ENCODE peak calls at places on chromosomes 3 and 15, in five cellular contexts. One of them, this sample, is unnamed.

GRCh38 chr3:98914210-98915080 is 12.9 kb upstream of the DCBLD2 start:
- DNase-seq in lung: no peak
- DNase-seq in brain microvascular endothelial cell: no peak
- DNase-seq in GM10248: no peak
- DNase-seq in iris pigment epithelial cell: peak
- DNase-seq in this sample: no peak

GRCh38 chr3:143315766-143316165 is 196.2 kb downstream of the CHST2 start:
- DNase-seq in lung: no peak
- DNase-seq in GM10248: no peak
- DNase-seq in iris pigment epithelial cell: no peak
- DNase-seq in brain microvascular endothelial cell: no peak
- DNase-seq in this sample: no peak

GRCh38 chr15:93997071-93997658 is 234.2 kb upstream of the MCTP2 start:
- DNase-seq in lung: no peak
- DNase-seq in GM10248: no peak
- DNase-seq in iris pigment epithelial cell: peak
- DNase-seq in brain microvascular endothelial cell: peak
- DNase-seq in this sample: no peak

GRCh38 chr3:188439080-188439479 is 285.1 kb downstream of the LPP start:
- DNase-seq in brain microvascular endothelial cell: no peak
- DNase-seq in lung: no peak
- DNase-seq in iris pigment epithelial cell: no peak
- DNase-seq in GM10248: peak
- DNase-seq in this sample: no peak

GRCh38 chr3:177050466-177051237 is 146.6 kb downstream of the TBL1XR1 start:
- DNase-seq in lung: no peak
- DNase-seq in brain microvascular endothelial cell: peak
- DNase-seq in iris pigment epithelial cell: peak
- DNase-seq in GM10248: no peak
- DNase-seq in this sample: no peak

GRCh38 chr3:138114988-138115971 is at the start of gene DZIP1L:
- DNase-seq in GM10248: peak
- DNase-seq in iris pigment epithelial cell: peak
- DNase-seq in lung: peak
- DNase-seq in brain microvascular endothelial cell: peak
- DNase-seq in this sample: peak

GRCh38 chr3:10396083-10396482 is 75.2 kb upstream of the SEC13 start:
- DNase-seq in brain microvascular endothelial cell: no peak
- DNase-seq in GM10248: no peak
- DNase-seq in iris pigment epithelial cell: no peak
- DNase-seq in lung: no peak
- DNase-seq in this sample: no peak

GRCh38 chr3:172357850-172358754 is 90.2 kb downstream of the GHSR start:
- DNase-seq in lung: no peak
- DNase-seq in brain microvascular endothelial cell: no peak
- DNase-seq in iris pigment epithelial cell: peak
- DNase-seq in GM10248: no peak
- DNase-seq in this sample: no peak

GRCh38 chr15:73927476-73928240 is 1.4 kb downstream of the LOXL1 start:
- DNase-seq in iris pigment epithelial cell: peak
- DNase-seq in GM10248: peak
- DNase-seq in brain microvascular endothelial cell: peak
- DNase-seq in lung: peak
- DNase-seq in this sample: peak

GRCh38 chr3:39812537-39812936 is 3.1 kb downstream of the MYRIP start:
- DNase-seq in iris pigment epithelial cell: no peak
- DNase-seq in lung: no peak
- DNase-seq in brain microvascular endothelial cell: no peak
- DNase-seq in GM10248: no peak
- DNase-seq in this sample: peak

GRCh38 chr3:73418636-73419035 is 206.1 kb downstream of the PDZRN3 start:
- DNase-seq in lung: no peak
- DNase-seq in GM10248: no peak
- DNase-seq in iris pigment epithelial cell: no peak
- DNase-seq in brain microvascular endothelial cell: no peak
- DNase-seq in this sample: no peak

GRCh38 chr3:196499807-196500524 is 3.6 kb downstream of the RNF168 start:
- DNase-seq in lung: no peak
- DNase-seq in GM10248: no peak
- DNase-seq in brain microvascular endothelial cell: no peak
- DNase-seq in iris pigment epithelial cell: no peak
- DNase-seq in this sample: no peak

GRCh38 chr3:125433611-125434041 is 58.5 kb upstream of the ZNF148 start:
- DNase-seq in iris pigment epithelial cell: no peak
- DNase-seq in GM10248: no peak
- DNase-seq in brain microvascular endothelial cell: no peak
- DNase-seq in lung: no peak
- DNase-seq in this sample: no peak

GRCh38 chr3:128455786-128456748 is 10.6 kb downstream of the DNAJB8 start:
- DNase-seq in iris pigment epithelial cell: no peak
- DNase-seq in GM10248: no peak
- DNase-seq in lung: no peak
- DNase-seq in brain microvascular endothelial cell: no peak
- DNase-seq in this sample: no peak

GRCh38 chr15:52139599-52140462 is 27.3 kb upstream of the BCL2L10 start:
- DNase-seq in lung: peak
- DNase-seq in GM10248: peak
- DNase-seq in iris pigment epithelial cell: peak
- DNase-seq in brain microvascular endothelial cell: peak
- DNase-seq in this sample: peak

GRCh38 chr3:65114041-65114440 is 426.2 kb upstream of the ADAMTS9 start:
- DNase-seq in brain microvascular endothelial cell: no peak
- DNase-seq in GM10248: no peak
- DNase-seq in iris pigment epithelial cell: no peak
- DNase-seq in lung: no peak
- DNase-seq in this sample: no peak

GRCh38 chr3:14424711-14425573 is 22.5 kb downstream of the SLC6A6 start:
- DNase-seq in brain microvascular endothelial cell: no peak
- DNase-seq in GM10248: no peak
- DNase-seq in lung: peak
- DNase-seq in iris pigment epithelial cell: peak
- DNase-seq in this sample: no peak

GRCh38 chr15:101233651-101234281 is 18.1 kb downstream of the CHSY1 start:
- DNase-seq in iris pigment epithelial cell: no peak
- DNase-seq in GM10248: no peak
- DNase-seq in brain microvascular endothelial cell: no peak
- DNase-seq in lung: no peak
- DNase-seq in this sample: no peak

GRCh38 chr3:118146658-118147375 is 887.8 kb downstream of the IGSF11 start:
- DNase-seq in GM10248: no peak
- DNase-seq in iris pigment epithelial cell: no peak
- DNase-seq in lung: no peak
- DNase-seq in brain microvascular endothelial cell: no peak
- DNase-seq in this sample: no peak

GRCh38 chr3:153029350-153029749 is 132.7 kb upstream of the RAP2B start:
- DNase-seq in brain microvascular endothelial cell: peak
- DNase-seq in iris pigment epithelial cell: peak
- DNase-seq in lung: no peak
- DNase-seq in GM10248: no peak
- DNase-seq in this sample: no peak

GRCh38 chr3:66553714-66554113 is 52.9 kb upstream of the LRIG1 start:
- DNase-seq in GM10248: no peak
- DNase-seq in brain microvascular endothelial cell: no peak
- DNase-seq in iris pigment epithelial cell: no peak
- DNase-seq in lung: no peak
- DNase-seq in this sample: no peak

GRCh38 chr15:82021992-82022391 is 23.8 kb downstream of the MEX3B start:
- DNase-seq in brain microvascular endothelial cell: peak
- DNase-seq in iris pigment epithelial cell: peak
- DNase-seq in lung: no peak
- DNase-seq in GM10248: no peak
- DNase-seq in this sample: no peak

GRCh38 chr3:42682301-42683070 is 2.9 kb upstream of the KLHL40 start:
- DNase-seq in GM10248: no peak
- DNase-seq in lung: no peak
- DNase-seq in iris pigment epithelial cell: no peak
- DNase-seq in brain microvascular endothelial cell: no peak
- DNase-seq in this sample: no peak

GRCh38 chr3:156479574-156479973 is 75.3 kb downstream of the SSR3 start:
- DNase-seq in brain microvascular endothelial cell: no peak
- DNase-seq in GM10248: no peak
- DNase-seq in lung: no peak
- DNase-seq in iris pigment epithelial cell: no peak
- DNase-seq in this sample: no peak

GRCh38 chr3:128326051-128326823 is 140.5 kb downstream of the DNAJB8 start:
- DNase-seq in iris pigment epithelial cell: no peak
- DNase-seq in GM10248: no peak
- DNase-seq in brain microvascular endothelial cell: no peak
- DNase-seq in lung: no peak
- DNase-seq in this sample: peak

GRCh38 chr3:9875448-9875847 is 4.6 kb downstream of the CIDEC start:
- DNase-seq in GM10248: no peak
- DNase-seq in brain microvascular endothelial cell: no peak
- DNase-seq in iris pigment epithelial cell: no peak
- DNase-seq in lung: no peak
- DNase-seq in this sample: no peak

GRCh38 chr15:74129411-74130088 is 836 bp upstream of the ISLR2 start:
- DNase-seq in brain microvascular endothelial cell: no peak
- DNase-seq in iris pigment epithelial cell: no peak
- DNase-seq in GM10248: no peak
- DNase-seq in lung: no peak
- DNase-seq in this sample: no peak

GRCh38 chr3:171788546-171789351 is 21.5 kb downstream of the PLD1 start:
- DNase-seq in iris pigment epithelial cell: peak
- DNase-seq in lung: no peak
- DNase-seq in GM10248: no peak
- DNase-seq in brain microvascular endothelial cell: peak
- DNase-seq in this sample: no peak

GRCh38 chr3:57815034-57815433 is 58.9 kb downstream of the SLMAP start:
- DNase-seq in brain microvascular endothelial cell: no peak
- DNase-seq in iris pigment epithelial cell: no peak
- DNase-seq in GM10248: no peak
- DNase-seq in lung: no peak
- DNase-seq in this sample: no peak

GRCh38 chr15:57857871-57858270 is 151.4 kb downstream of the POLR2M start:
- DNase-seq in GM10248: no peak
- DNase-seq in iris pigment epithelial cell: no peak
- DNase-seq in lung: no peak
- DNase-seq in brain microvascular endothelial cell: no peak
- DNase-seq in this sample: no peak

GRCh38 chr3:103705641-103706040 is 1270.8 kb downstream of the ZPLD1 start:
- DNase-seq in iris pigment epithelial cell: no peak
- DNase-seq in GM10248: no peak
- DNase-seq in brain microvascular endothelial cell: no peak
- DNase-seq in lung: no peak
- DNase-seq in this sample: no peak

GRCh38 chr15:31104048-31104447 is 2.5 kb upstream of the TRPM1 start:
- DNase-seq in lung: no peak
- DNase-seq in GM10248: no peak
- DNase-seq in iris pigment epithelial cell: no peak
- DNase-seq in brain microvascular endothelial cell: no peak
- DNase-seq in this sample: no peak

GRCh38 chr3:169112153-169112892 is 551.2 kb downstream of the MECOM start:
- DNase-seq in lung: no peak
- DNase-seq in brain microvascular endothelial cell: peak
- DNase-seq in iris pigment epithelial cell: peak
- DNase-seq in GM10248: no peak
- DNase-seq in this sample: no peak

This sample was measured in stomach.